ENCODE peak calls at places on chromosome 4, in ten cellular contexts. O is fibroblast of lung; X is transverse colon; S is tibial artery; P is small intestine; F is trophoblast cell; I is body of pancreas; N is CD8-positive, alpha-beta T cell; J is astrocyte; L is suprapubic skin. B is an unnamed sample. For H3K9me3 and H3K27me3, the result is how much of the 10 kb centered on the place peaks cover.

GRCh38 chr4:41887821-41888699 is 47.2 kb upstream of the TMEM33 start:
- DNase-seq in I (peak), F (no peak), P (peak), X (peak), J (peak), S (no peak), N (peak), O (peak), L (no peak), B (peak)

GRCh38 chr4:91113130-91113706 is 986.0 kb downstream of the CCSER1 start:
- DNase-seq in F (no peak), N (no peak), O (peak), X (no peak), I (no peak), J (peak), S (no peak), L (no peak), P (peak), B (no peak)

GRCh38 chr4:139175647-139176298 is 1.2 kb downstream of the ELF2 start:
- DNase-seq in F (no peak), I (no peak), L (no peak), J (no peak), S (no peak), P (no peak), O (no peak), X (no peak), N (no peak), B (no peak)

GRCh38 chr4:154329268-154329858 is 162.2 kb downstream of the DCHS2 start:
- DNase-seq in J (peak), O (peak), L (no peak), F (no peak), X (no peak), N (no peak), I (no peak), S (no peak), P (no peak), B (no peak)

GRCh38 chr4:29805245-29805644 is 914.9 kb upstream of the PCDH7 start:
- DNase-seq in N (no peak), O (no peak), P (no peak), F (no peak), L (no peak), X (no peak), S (no peak), J (no peak), I (no peak), B (peak)

GRCh38 chr4:189278559-189279165 is 662.0 kb upstream of the FRG1 start:
- DNase-seq in X (no peak), I (no peak), N (no peak), F (no peak), P (no peak), L (no peak), J (no peak), S (no peak), O (no peak), B (no peak)

GRCh38 chr4:94641702-94642560 is 115.8 kb upstream of the BMPR1B start:
- DNase-seq in N (no peak), F (no peak), P (no peak), O (peak), I (no peak), S (no peak), J (peak), L (no peak), X (no peak), B (no peak)

GRCh38 chr4:152939655-152940054 is 3.5 kb downstream of the FHDC1 start:
- DNase-seq in S (no peak), J (no peak), X (no peak), I (no peak), P (no peak), O (no peak), N (no peak), F (no peak), L (no peak), B (peak)

GRCh38 chr4:45939056-45939455 is 184.8 kb downstream of the GABRG1 start:
- DNase-seq in F (no peak), J (no peak), O (no peak), X (no peak), I (no peak), S (no peak), N (no peak), P (no peak), L (no peak), B (no peak)

GRCh38 chr4:70992354-70992753 is 1.1 kb upstream of the DCK start:
- DNase-seq in X (peak), I (peak), P (peak), F (peak), L (no peak), N (no peak), S (no peak), O (no peak), J (no peak), B (no peak)

GRCh38 chr4:8830611-8831200 is 40.9 kb downstream of the HMX1 start:
- DNase-seq in X (peak), I (no peak), O (no peak), S (no peak), F (no peak), P (no peak), N (no peak), J (no peak), L (peak), B (no peak)

GRCh38 chr4:20299515-20299914 is 47.8 kb downstream of the SLIT2 start:
- DNase-seq in F (no peak), I (no peak), X (no peak), S (no peak), P (no peak), L (no peak), J (no peak), N (no peak), O (peak), B (no peak)

GRCh38 chr4:16642897-16643296 is 255.5 kb downstream of the LDB2 start:
- DNase-seq in J (no peak), S (no peak), I (no peak), P (no peak), L (no peak), X (no peak), N (no peak), O (no peak), F (no peak), B (no peak)

GRCh38 chr4:82599336-82599735 is 37.5 kb upstream of the TMEM150C start:
- DNase-seq in O (no peak), I (no peak), S (no peak), N (no peak), L (no peak), P (peak), X (no peak), J (no peak), F (peak), B (peak)

GRCh38 chr4:48058620-48059530 is 42.3 kb downstream of the NIPAL1 start:
- DNase-seq in I (no peak), O (no peak), S (no peak), L (no peak), F (peak), P (no peak), X (no peak), N (no peak), J (no peak), B (no peak)

GRCh38 chr4:181234951-181235350 is 1008.3 kb upstream of the TENM3 start:
- DNase-seq in S (no peak), N (no peak), F (no peak), I (no peak), X (no peak), L (no peak), O (no peak), J (no peak), P (no peak), B (no peak)

GRCh38 chr4:39464886-39465501 is 6.1 kb downstream of the LIAS start:
- DNase-seq in I (no peak), O (peak), P (no peak), N (no peak), F (no peak), X (no peak), L (no peak), S (no peak), J (peak), B (peak)

GRCh38 chr4:186627226-186627865 is 72.0 kb upstream of the MTNR1A start:
- DNase-seq in P (no peak), O (peak), I (no peak), L (no peak), S (no peak), F (peak), J (peak), X (no peak), N (no peak), B (no peak)

GRCh38 chr4:14445882-14446281 is 556.4 kb upstream of the CPEB2 start:
- DNase-seq in L (no peak), X (no peak), S (no peak), J (no peak), I (no peak), N (no peak), O (no peak), P (no peak), F (no peak), B (no peak)

GRCh38 chr4:25500626-25501318 is 123.7 kb downstream of the ANAPC4 start:
- DNase-seq in O (no peak), L (no peak), P (no peak), S (no peak), F (no peak), I (no peak), X (no peak), J (no peak), N (no peak), B (peak)

GRCh38 chr4:159317203-159317602 is 214.3 kb downstream of the RAPGEF2 start:
- DNase-seq in N (no peak), P (no peak), I (no peak), J (no peak), O (no peak), S (no peak), X (no peak), L (no peak), F (no peak), B (no peak)

GRCh38 chr4:16967722-16968121 is 69.3 kb upstream of the LDB2 start:
- DNase-seq in O (peak), I (peak), L (peak), F (no peak), S (peak), P (no peak), J (peak), N (no peak), X (peak), B (no peak)

GRCh38 chr4:140133576-140133975 is 20.4 kb downstream of the MAML3 start:
- DNase-seq in O (no peak), F (peak), N (no peak), I (no peak), L (no peak), J (no peak), S (no peak), P (no peak), X (no peak), B (no peak)

GRCh38 chr4:89101256-89102161 is 9.8 kb upstream of the TIGD2 start:
- DNase-seq in L (no peak), P (no peak), X (no peak), S (no peak), J (no peak), O (no peak), N (no peak), F (no peak), I (no peak), B (no peak)

GRCh38 chr4:38935391-38936073 is 67.9 kb downstream of the FAM114A1 start:
- DNase-seq in S (no peak), N (no peak), F (no peak), L (no peak), I (no peak), P (no peak), O (no peak), J (no peak), X (no peak), B (no peak)

GRCh38 chr4:76301068-76301774 is 5.3 kb upstream of the STBD1 start:
- DNase-seq in I (peak), F (no peak), N (no peak), S (no peak), J (peak), L (no peak), O (peak), X (no peak), P (peak), B (no peak)

GRCh38 chr4:141275834-141276233 is 55.1 kb downstream of the ZNF330 start:
- DNase-seq in P (no peak), I (no peak), X (no peak), O (peak), J (peak), N (no peak), F (no peak), S (no peak), L (no peak), B (no peak)

GRCh38 chr4:102610007-102610406 is 108.8 kb downstream of the NFKB1 start:
- DNase-seq in N (no peak), L (no peak), O (no peak), F (no peak), P (no peak), I (no peak), S (no peak), X (no peak), J (no peak), B (no peak)

GRCh38 chr4:54971474-54971950 is 153.9 kb downstream of the KDR start:
- DNase-seq in S (no peak), F (peak), O (peak), X (no peak), P (peak), L (no peak), N (no peak), J (peak), I (no peak), B (no peak)

GRCh38 chr4:76696109-76696508 is 201.8 kb downstream of the SOWAHB start:
- DNase-seq in J (peak), L (no peak), F (no peak), P (no peak), S (no peak), X (no peak), I (peak), O (peak), N (no peak), B (no peak)

GRCh38 chr4:142752331-142752830 is 93.7 kb downstream of the INPP4B start:
- DNase-seq in F (no peak), L (no peak), S (no peak), O (no peak), J (no peak), N (no peak), P (no peak), I (no peak), X (no peak), B (no peak)

GRCh38 chr4:184416913-184417734 is 57.2 kb downstream of the IRF2 start:
- DNase-seq in O (no peak), I (no peak), X (peak), S (no peak), F (no peak), P (peak), N (peak), L (no peak), J (no peak), B (no peak)

GRCh38 chr4:94544811-94545210 is 93.1 kb downstream of the PDLIM5 start:
- DNase-seq in F (peak), L (no peak), P (no peak), X (no peak), N (no peak), J (no peak), O (no peak), I (no peak), S (no peak), B (no peak)

DNA sequence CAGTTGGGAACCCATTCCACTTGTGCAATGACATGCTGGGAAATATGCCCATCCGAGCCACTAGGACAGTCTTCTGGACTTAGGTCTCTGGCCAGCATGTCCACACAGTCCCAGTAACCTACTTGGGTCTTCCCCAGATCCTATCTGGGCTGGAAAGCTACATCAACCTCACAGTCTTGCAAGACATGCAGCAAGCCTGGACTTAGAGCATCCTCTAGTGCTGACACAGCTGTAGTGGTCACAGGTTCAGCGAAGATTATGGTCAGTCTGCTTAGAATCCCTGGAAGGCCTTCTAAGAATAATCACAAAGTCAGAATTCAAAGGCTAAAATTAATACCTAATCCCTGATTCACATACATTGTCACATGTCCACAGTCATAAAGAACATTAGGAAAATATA is 842.7 kb downstream of the STPG2 start:
- DNase-seq in N (no peak), F (no peak), L (no peak), J (no peak), P (no peak), I (no peak), X (no peak), O (no peak), S (no peak), B (no peak)
- H3K9me3 ChIP-seq in N (under half), F (under half), L (under half), J (under half), P (under half), I (under half), X (under half), O (under half), S (under half), B (under half)

GRCh38 chr4:23814606-23815005 is 75.2 kb downstream of the PPARGC1A start:
- DNase-seq in N (no peak), P (no peak), F (no peak), X (no peak), I (no peak), L (no peak), S (no peak), O (peak), J (peak), B (no peak)

GRCh38 chr4:23815351-23815750 is 74.5 kb downstream of the PPARGC1A start:
- DNase-seq in F (no peak), N (no peak), O (no peak), X (no peak), P (no peak), J (no peak), S (no peak), I (no peak), L (no peak), B (no peak)

GRCh38 chr4:23805381-23805780 is 84.5 kb downstream of the PPARGC1A start:
- DNase-seq in I (no peak), P (no peak), S (no peak), X (no peak), L (no peak), N (no peak), J (peak), F (no peak), O (peak), B (no peak)

GRCh38 chr4:23811045-23811620 is 78.7 kb downstream of the PPARGC1A start:
- DNase-seq in I (no peak), J (no peak), O (peak), P (no peak), N (no peak), L (no peak), S (no peak), F (no peak), X (no peak), B (no peak)
- H3K4me3 ChIP-seq in I (no peak), J (no peak), O (no peak), P (no peak), N (no peak), L (no peak), S (no peak), F (no peak), X (no peak), B (no peak)

GRCh38 chr4:1564535-1565375 is 119.4 kb downstream of the FAM53A start:
- DNase-seq in F (no peak), I (no peak), N (no peak), J (no peak), X (no peak), L (no peak), O (no peak), P (no peak), S (no peak), B (no peak)
- H3K27me3 ChIP-seq in F (under half), I (under half), N (under half), J (under half), X (half or more), L (half or more), O (under half), P (under half), S (under half), B (under half)

GRCh38 chr4:158155656-158156356 is 17.0 kb downstream of the GASK1B start:
- DNase-seq in L (no peak), F (no peak), J (peak), O (peak), S (no peak), I (no peak), N (no peak), X (peak), P (peak), B (no peak)
- H3K9me3 ChIP-seq in L (under half), F (under half), J (under half), O (under half), S (under half), I (under half), N (under half), X (under half), P (under half), B (under half)

GRCh38 chr4:3462790-3463415 is at the start of gene DOK7:
- DNase-seq in X (no peak), S (no peak), P (no peak), L (no peak), N (no peak), F (no peak), O (no peak), J (no peak), I (peak), B (no peak)
- H3K4me3 ChIP-seq in X (peak), S (peak), P (no peak), L (peak), N (no peak), F (no peak), O (no peak), J (no peak), I (peak), B (no peak)

GRCh38 chr4:7367361-7367760 is 67.4 kb downstream of the PSAPL1 start:
- DNase-seq in N (no peak), X (no peak), J (no peak), I (no peak), L (no peak), P (no peak), S (no peak), O (no peak), F (no peak), B (no peak)

GRCh38 chr4:7366180-7366957 is 68.4 kb downstream of the PSAPL1 start:
- DNase-seq in O (no peak), F (no peak), I (no peak), N (no peak), X (no peak), L (no peak), S (no peak), J (no peak), P (no peak), B (no peak)

GRCh38 chr4:7367894-7368293 is 66.8 kb downstream of the PSAPL1 start:
- DNase-seq in L (no peak), P (no peak), J (no peak), N (no peak), X (no peak), S (no peak), O (peak), I (no peak), F (no peak), B (peak)

GRCh38 chr4:7365472-7366179 is 69.1 kb downstream of the PSAPL1 start:
- DNase-seq in J (no peak), L (no peak), I (peak), P (peak), F (no peak), X (no peak), O (no peak), S (no peak), N (no peak), B (no peak)

GRCh38 chr4:7366958-7367353 is 67.8 kb downstream of the PSAPL1 start:
- DNase-seq in F (no peak), X (no peak), P (no peak), I (no peak), J (no peak), N (no peak), O (no peak), L (no peak), S (no peak), B (no peak)
- H3K27me3 ChIP-seq in F (under half), X (under half), P (under half), I (under half), J (under half), N (under half), O (under half), L (under half), S (under half), B (under half)

GRCh38 chr4:97479388-97479787 is 663.9 kb downstream of the STPG2 start:
- DNase-seq in X (no peak), L (no peak), F (no peak), O (no peak), J (no peak), P (no peak), N (no peak), S (no peak), I (no peak), B (no peak)
- H3K9me3 ChIP-seq in X (under half), L (under half), F (under half), O (under half), J (under half), P (under half), N (under half), S (under half), I (under half), B (under half)

DNA sequence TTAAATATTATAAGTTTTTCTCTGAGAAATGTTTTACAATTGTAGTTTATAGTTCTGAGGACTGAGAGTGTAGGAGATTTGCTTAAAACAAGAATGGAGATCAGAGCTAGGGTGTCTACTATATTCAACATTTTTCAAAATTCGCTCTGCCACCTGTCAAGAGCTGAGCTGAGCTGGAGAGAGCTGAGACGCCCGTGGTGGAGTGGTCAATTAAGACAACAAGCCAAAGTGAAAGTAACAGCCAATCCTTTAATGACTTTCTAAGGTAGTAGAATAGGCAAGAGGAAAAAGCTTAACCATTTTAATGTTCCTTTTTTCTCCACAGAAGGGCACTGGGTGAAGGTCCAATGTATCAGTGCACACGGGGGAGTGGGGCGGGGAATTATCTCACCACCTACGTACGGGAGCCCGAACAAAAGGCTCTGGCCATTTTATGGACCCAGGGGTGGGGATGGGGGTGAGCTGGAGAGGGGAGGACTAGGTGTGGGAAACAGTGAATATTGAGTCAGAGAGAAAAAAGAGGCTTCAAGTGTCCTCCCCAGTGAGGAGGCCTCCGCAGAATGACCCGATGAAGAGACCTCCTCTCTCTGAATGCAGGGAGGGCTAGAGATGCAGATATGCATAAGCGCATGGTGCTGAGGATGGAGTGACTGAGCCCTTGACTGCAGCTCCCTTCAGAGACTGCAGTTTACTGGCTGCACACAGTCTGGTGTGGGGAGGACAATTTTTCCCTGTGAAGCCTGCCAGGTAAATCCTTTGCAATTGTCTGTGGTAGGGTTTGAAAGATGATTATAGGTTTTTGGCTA is 60.8 kb downstream of the SPCS3 start:
- DNase-seq in O (no peak), S (no peak), J (no peak), I (no peak), P (no peak), L (no peak), X (no peak), F (no peak), N (no peak), B (no peak)
- H3K4me3 ChIP-seq in O (no peak), S (no peak), J (no peak), I (no peak), P (no peak), L (no peak), X (no peak), F (no peak), N (no peak), B (no peak)

B was measured in WERI-Rb-1.